ENCODE peak calls at places on chromosome 1, in five cellular contexts. L is fibroblast of lung; D is cardiac muscle cell; G is A673; X is CD8-positive, alpha-beta T cell. Y is an unnamed sample.

GRCh38 chr1:52400131-52400530 is 4.1 kb downstream of the ORC1 start:
- DNase-seq in L (no peak), X (no peak), D (no peak), G (no peak), Y (no peak)

GRCh38 chr1:221708076-221708571 is 33.8 kb downstream of the DUSP10 start:
- DNase-seq in X (peak; percentile 59), D (peak; percentile 55), L (no peak), G (no peak), Y (no peak)

GRCh38 chr1:103230061-103230460 is 121.7 kb upstream of the COL11A1 start:
- DNase-seq in G (no peak), L (peak; percentile 51), X (no peak), D (no peak), Y (no peak)

GRCh38 chr1:209890606-209891330 is 47.2 kb upstream of the SYT14 start:
- DNase-seq in G (no peak), X (no peak), L (peak; percentile 40), D (no peak), Y (no peak)

GRCh38 chr1:150528997-150529396 is 13.4 kb downstream of the FALEC start:
- DNase-seq in D (peak; percentile 91), L (peak; percentile 90), X (no peak), G (no peak), Y (no peak)

GRCh38 chr1:77288275-77288674 is 6.5 kb downstream of the AK5 start:
- DNase-seq in G (no peak), L (peak; percentile 34), X (no peak), D (peak; percentile 67), Y (no peak)

GRCh38 chr1:33111965-33112364 is 31.0 kb downstream of the AZIN2 start:
- DNase-seq in L (peak; percentile 64), D (peak; percentile 51), X (no peak), G (no peak), Y (no peak)

GRCh38 chr1:17581389-17582123 is 42.1 kb downstream of the ARHGEF10L start:
- DNase-seq in L (no peak), D (no peak), G (no peak), X (no peak), Y (no peak)

GRCh38 chr1:88608139-88608943 is 75.7 kb upstream of the PKN2 start:
- DNase-seq in G (peak; percentile 49), L (peak; percentile 48), X (no peak), D (peak; percentile 43), Y (no peak)

GRCh38 chr1:47814592-47815436 is 182.4 kb downstream of the TRABD2B start:
- DNase-seq in L (no peak), X (no peak), G (no peak), D (no peak), Y (no peak)

GRCh38 chr1:167522246-167522645 is 3.9 kb upstream of the CD247 start:
- DNase-seq in G (no peak), L (no peak), D (peak; percentile 46), X (no peak), Y (no peak)

GRCh38 chr1:32724678-32725594 is 22.4 kb upstream of the SYNC start:
- DNase-seq in D (peak; percentile 93), X (no peak), L (peak; percentile 93), G (peak; percentile 85), Y (no peak)

GRCh38 chr1:45840704-45841103 is 37.3 kb downstream of the MAST2 start:
- DNase-seq in L (no peak), G (no peak), D (no peak), X (no peak), Y (no peak)

GRCh38 chr1:17125756-17126237 is 6.5 kb upstream of the PADI2 start:
- DNase-seq in G (peak; percentile 91), D (peak; percentile 87), X (peak; percentile 75), L (peak; percentile 76), Y (peak; percentile 93)

GRCh38 chr1:155329980-155330598 is 9.4 kb downstream of the RUSC1 start:
- DNase-seq in D (no peak), G (no peak), X (no peak), L (no peak), Y (no peak)

GRCh38 chr1:189431437-189431836 is 1046.2 kb downstream of the BRINP3 start:
- DNase-seq in L (peak; percentile 18), D (peak; percentile 50), G (peak; percentile 6), X (no peak), Y (no peak)

GRCh38 chr1:110916274-110916668 is 43.3 kb downstream of the CD53 start:
- DNase-seq in L (no peak), G (no peak), X (no peak), D (no peak), Y (no peak)

GRCh38 chr1:116825400-116825734 is 71.1 kb downstream of the CD2 start:
- DNase-seq in D (peak; percentile 60), X (no peak), L (no peak), G (no peak), Y (no peak)

GRCh38 chr1:17696417-17697301 is 58.5 kb upstream of the ACTL8 start:
- DNase-seq in D (peak; percentile 89), X (no peak), L (peak; percentile 61), G (peak; percentile 79), Y (no peak)

GRCh38 chr1:92882817-92883216 is 51.0 kb downstream of the RPL5 start:
- DNase-seq in D (no peak), L (no peak), X (peak; percentile 58), G (peak; percentile 94), Y (no peak)

GRCh38 chr1:178155478-178156255 is 61.8 kb downstream of the RASAL2 start:
- DNase-seq in L (no peak), D (peak; percentile 48), G (no peak), X (no peak), Y (no peak)

GRCh38 chr1:32393136-32393535 is 1.1 kb downstream of the BSDC1 start:
- DNase-seq in X (no peak), G (no peak), D (peak; percentile 39), L (no peak), Y (no peak)

GRCh38 chr1:36782085-36782484 is 252.2 kb downstream of the GRIK3 start:
- DNase-seq in D (no peak), G (no peak), L (no peak), X (no peak), Y (no peak)

GRCh38 chr1:167401260-167401873 is 117.0 kb downstream of the CD247 start:
- DNase-seq in X (peak; percentile 51), L (peak; percentile 61), G (peak; percentile 27), D (peak; percentile 73), Y (peak; percentile 62)

GRCh38 chr1:191714810-191715209 is 443.5 kb upstream of the RGS18 start:
- DNase-seq in L (no peak), G (peak; percentile 47), D (no peak), X (no peak), Y (no peak)

GRCh38 chr1:57019240-57019805 is 53.5 kb upstream of the C8B start:
- DNase-seq in L (no peak), X (no peak), D (no peak), G (no peak), Y (no peak)

GRCh38 chr1:212814989-212815388 is 23.3 kb downstream of the TATDN3 start:
- DNase-seq in D (peak; percentile 21), X (no peak), L (peak; percentile 25), G (peak; percentile 26), Y (no peak)

GRCh38 chr1:26468911-26469310 is 3.3 kb upstream of the HMGN2 start:
- DNase-seq in G (no peak), D (no peak), L (no peak), X (no peak), Y (no peak)

GRCh38 chr1:10755977-10756521 is 40.4 kb downstream of the CASZ1 start:
- DNase-seq in X (peak; percentile 81), D (peak; percentile 49), L (peak; percentile 8), G (peak; percentile 78), Y (peak; percentile 84)

GRCh38 chr1:1060281-1061000 is 13.7 kb downstream of the RNF223 start:
- DNase-seq in X (no peak), G (no peak), D (no peak), L (no peak), Y (no peak)

DNA sequence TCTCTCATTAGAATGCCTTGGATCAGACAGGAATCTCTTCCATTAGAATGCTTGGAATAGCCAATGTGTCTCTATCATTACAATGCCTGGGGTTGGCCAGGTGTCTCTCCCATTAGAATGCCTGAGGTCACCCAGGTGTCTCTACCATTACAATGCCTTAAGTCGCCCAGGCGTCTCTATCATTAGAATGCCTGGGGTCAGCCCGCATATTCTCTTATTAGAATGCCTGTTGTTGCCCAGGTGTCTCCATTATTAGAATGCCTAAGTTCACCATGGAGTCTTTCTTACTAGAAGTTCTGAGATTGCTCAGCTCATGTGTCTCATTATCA is 60.2 kb downstream of the RNF187 start:
- DNase-seq in D (no peak), X (no peak), G (no peak), L (no peak), Y (no peak)
- H3K9me3 ChIP-seq in D (no peaks in the 10 kb centered on the region), X (no peaks in the 10 kb centered on the region), G (no peaks in the 10 kb centered on the region), L (no peaks in the 10 kb centered on the region), Y (no peaks in the 10 kb centered on the region)

DNA sequence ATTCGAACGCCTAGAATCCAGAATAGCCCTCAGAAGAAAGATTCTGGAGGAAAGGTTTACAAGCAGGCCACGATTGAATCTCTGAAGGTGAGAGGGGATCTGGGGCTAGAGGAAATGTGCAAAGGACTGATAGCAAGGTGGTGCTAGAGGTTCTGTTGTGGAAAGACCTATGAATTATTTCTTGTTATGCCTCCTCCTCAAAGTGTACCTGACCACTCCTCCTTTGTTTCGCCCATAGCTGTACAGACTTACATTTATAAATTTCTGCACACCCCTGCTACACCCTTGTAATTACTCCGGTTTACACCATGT is 986 bp downstream of the TCEANC2 start:
- DNase-seq in D (no peak), L (no peak), X (no peak), G (no peak), Y (no peak)
- TF ChIP-seq CTCF in D (no peak), L (no peak), X (no peak), G (no peak), Y (no peak)

DNA sequence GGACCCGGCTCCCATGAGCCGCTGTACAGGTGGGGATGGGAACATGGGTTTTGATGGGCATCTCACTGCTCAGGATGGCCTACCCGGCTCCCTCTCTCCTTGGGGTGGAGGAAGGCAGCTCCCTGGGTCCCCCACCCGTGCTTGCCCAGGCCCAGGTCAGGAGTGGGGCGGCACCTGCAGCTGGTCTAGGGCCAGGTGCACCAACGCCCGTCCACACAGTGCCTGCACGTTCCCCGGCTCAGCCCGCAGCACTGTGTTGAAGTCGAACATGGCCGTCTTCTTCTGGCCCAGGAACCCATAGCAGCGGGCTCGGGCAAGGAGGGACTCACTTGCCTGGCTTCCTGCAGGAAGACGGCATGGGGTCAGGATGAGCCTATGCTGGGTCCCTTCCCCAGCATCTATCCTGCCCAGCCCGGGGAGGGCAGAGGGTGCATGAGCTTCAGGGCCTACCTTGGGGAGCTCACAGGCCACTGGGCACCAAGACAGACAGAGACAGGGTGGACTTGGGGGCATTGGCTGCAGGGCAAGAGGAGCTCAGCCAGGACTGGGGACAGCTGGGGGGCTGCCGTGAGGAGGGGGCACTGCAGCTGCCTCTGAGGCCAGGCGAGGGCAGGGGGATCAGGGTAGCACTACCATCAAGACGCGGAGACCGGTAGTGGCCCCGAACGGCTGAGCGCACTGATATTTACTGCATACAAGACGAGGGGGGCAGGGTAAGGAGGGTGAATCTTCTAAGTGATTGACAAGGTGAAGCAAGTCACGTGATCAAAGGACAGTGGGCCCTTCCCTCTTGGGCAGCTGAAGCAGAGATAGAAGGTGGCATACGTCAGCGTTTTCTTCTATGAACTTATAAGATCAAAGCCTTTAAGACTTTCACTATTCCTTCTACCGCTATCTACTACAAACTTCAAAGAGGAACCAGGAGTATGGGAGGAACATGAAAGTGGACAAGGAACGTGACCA is 17.8 kb downstream of the TTC34 start:
- DNase-seq in D (no peak), X (no peak), G (no peak), L (no peak), Y (no peak)
- H3K9me3 ChIP-seq in D (peaks cover 8% of the 10 kb centered on the region), X (peaks cover 7% of the 10 kb centered on the region), G (peaks cover 17% of the 10 kb centered on the region), L (no peaks in the 10 kb centered on the region), Y (peaks cover 22% of the 10 kb centered on the region)

GRCh38 chr1:30724175-30724574 is 790 bp upstream of the MATN1 start:
- DNase-seq in L (no peak), G (no peak), D (no peak), X (no peak), Y (no peak)
- TF ChIP-seq CTCF in L (peak; percentile 16), G (peak; percentile 36), D (peak; percentile 28), X (no peak), Y (no peak)

GRCh38 chr1:87474098-87474497 is 145.4 kb downstream of the LMO4 start:
- DNase-seq in D (no peak), L (no peak), G (no peak), X (no peak), Y (no peak)
- H3K9me3 ChIP-seq in D (no peaks in the 10 kb centered on the region), L (no peaks in the 10 kb centered on the region), G (no peaks in the 10 kb centered on the region), X (no peaks in the 10 kb centered on the region), Y (no peaks in the 10 kb centered on the region)